ENCODE peak calls at places on chromosomes 3 and 15, in seven cellular contexts. One of them, this sample, is unnamed.

GRCh38 chr15:88484781-88485246 is 17.3 kb downstream of the MRPS11 start:
- DNase-seq in transverse colon: no peak
- DNase-seq in body of pancreas: no peak
- DNase-seq in A549: no peak
- DNase-seq in HepG2: no peak
- DNase-seq in IMR-90: peak; percentile 64
- DNase-seq in NB4: peak; percentile 80
- DNase-seq in this sample: no peak

GRCh38 chr3:101779808-101780366 is 876 bp downstream of the NXPE3 start:
- DNase-seq in transverse colon: no peak
- DNase-seq in body of pancreas: peak; percentile 28
- DNase-seq in A549: no peak
- DNase-seq in HepG2: no peak
- DNase-seq in IMR-90: no peak
- DNase-seq in NB4: no peak
- DNase-seq in this sample: no peak

GRCh38 chr15:93495799-93496637 is 407.0 kb upstream of the RGMA start:
- DNase-seq in transverse colon: no peak
- DNase-seq in body of pancreas: no peak
- DNase-seq in A549: no peak
- DNase-seq in HepG2: no peak
- DNase-seq in IMR-90: no peak
- DNase-seq in NB4: no peak
- DNase-seq in this sample: no peak

GRCh38 chr15:27358751-27359434 is 387.9 kb downstream of the GABRG3 start:
- DNase-seq in transverse colon: no peak
- DNase-seq in body of pancreas: peak; percentile 26
- DNase-seq in A549: no peak
- DNase-seq in HepG2: peak; percentile 5
- DNase-seq in IMR-90: no peak
- DNase-seq in NB4: peak; percentile 54
- DNase-seq in this sample: peak; percentile 37

GRCh38 chr3:8416965-8417364 is 84.7 kb upstream of the LMCD1 start:
- DNase-seq in transverse colon: peak; percentile 37
- DNase-seq in body of pancreas: peak; percentile 67
- DNase-seq in A549: no peak
- DNase-seq in HepG2: no peak
- DNase-seq in IMR-90: peak; percentile 12
- DNase-seq in NB4: peak; percentile 25
- DNase-seq in this sample: peak; percentile 46

GRCh38 chr3:140545197-140545596 is 132.7 kb upstream of the TRIM42 start:
- DNase-seq in transverse colon: no peak
- DNase-seq in body of pancreas: no peak
- DNase-seq in A549: no peak
- DNase-seq in HepG2: no peak
- DNase-seq in IMR-90: no peak
- DNase-seq in NB4: no peak
- DNase-seq in this sample: no peak

GRCh38 chr3:176951144-176951543 is 246.1 kb downstream of the TBL1XR1 start:
- DNase-seq in transverse colon: no peak
- DNase-seq in body of pancreas: no peak
- DNase-seq in A549: no peak
- DNase-seq in HepG2: no peak
- DNase-seq in IMR-90: no peak
- DNase-seq in NB4: no peak
- DNase-seq in this sample: no peak

GRCh38 chr15:60362318-60363023 is 35.3 kb downstream of the ANXA2 start:
- DNase-seq in transverse colon: no peak
- DNase-seq in body of pancreas: no peak
- DNase-seq in A549: peak; percentile 64
- DNase-seq in HepG2: peak; percentile 11
- DNase-seq in IMR-90: peak; percentile 78
- DNase-seq in NB4: peak; percentile 31
- DNase-seq in this sample: peak; percentile 39

GRCh38 chr3:169348981-169349942 is 314.2 kb downstream of the MECOM start:
- DNase-seq in transverse colon: no peak
- DNase-seq in body of pancreas: no peak
- DNase-seq in A549: no peak
- DNase-seq in HepG2: no peak
- DNase-seq in IMR-90: peak; percentile 43
- DNase-seq in NB4: no peak
- DNase-seq in this sample: no peak

GRCh38 chr3:122784436-122784835 is 9.2 kb downstream of the HSPBAP1 start:
- DNase-seq in transverse colon: no peak
- DNase-seq in body of pancreas: no peak
- DNase-seq in A549: no peak
- DNase-seq in HepG2: no peak
- DNase-seq in IMR-90: peak; percentile 85
- DNase-seq in NB4: no peak
- DNase-seq in this sample: no peak

GRCh38 chr15:57510647-57511046 is 81.1 kb upstream of the MYZAP start:
- DNase-seq in transverse colon: no peak
- DNase-seq in body of pancreas: peak; percentile 89
- DNase-seq in A549: no peak
- DNase-seq in HepG2: no peak
- DNase-seq in IMR-90: peak; percentile 93
- DNase-seq in NB4: no peak
- DNase-seq in this sample: no peak

GRCh38 chr3:66983101-66983500 is 15.0 kb upstream of the KBTBD8 start:
- DNase-seq in transverse colon: no peak
- DNase-seq in body of pancreas: no peak
- DNase-seq in A549: no peak
- DNase-seq in HepG2: no peak
- DNase-seq in IMR-90: no peak
- DNase-seq in NB4: no peak
- DNase-seq in this sample: no peak

GRCh38 chr15:70109982-70110381 is 12.3 kb upstream of the TLE3 start:
- DNase-seq in transverse colon: no peak
- DNase-seq in body of pancreas: no peak
- DNase-seq in A549: no peak
- DNase-seq in HepG2: no peak
- DNase-seq in IMR-90: no peak
- DNase-seq in NB4: no peak
- DNase-seq in this sample: no peak

GRCh38 chr3:4394048-4394447 is 73.0 kb downstream of the SUMF1 start:
- DNase-seq in transverse colon: peak; percentile 11
- DNase-seq in body of pancreas: no peak
- DNase-seq in A549: no peak
- DNase-seq in HepG2: no peak
- DNase-seq in IMR-90: peak; percentile 28
- DNase-seq in NB4: peak; percentile 75
- DNase-seq in this sample: no peak

GRCh38 chr3:159914421-159914820 is 74.2 kb upstream of the IL12A start:
- DNase-seq in transverse colon: no peak
- DNase-seq in body of pancreas: no peak
- DNase-seq in A549: no peak
- DNase-seq in HepG2: no peak
- DNase-seq in IMR-90: peak; percentile 18
- DNase-seq in NB4: no peak
- DNase-seq in this sample: no peak

GRCh38 chr15:25175033-25175788 is 220.4 kb downstream of the SNRPN start:
- DNase-seq in transverse colon: no peak
- DNase-seq in body of pancreas: peak; percentile 2
- DNase-seq in A549: no peak
- DNase-seq in HepG2: no peak
- DNase-seq in IMR-90: no peak
- DNase-seq in NB4: no peak
- DNase-seq in this sample: no peak

GRCh38 chr3:184360834-184361531 is 422 bp downstream of the CLCN2 start:
- DNase-seq in transverse colon: no peak
- DNase-seq in body of pancreas: peak; percentile 10
- DNase-seq in A549: no peak
- DNase-seq in HepG2: no peak
- DNase-seq in IMR-90: no peak
- DNase-seq in NB4: no peak
- DNase-seq in this sample: no peak
- TF ChIP-seq POLR2A in transverse colon: peak; percentile 48
- TF ChIP-seq POLR2A in body of pancreas: peak; percentile 35
- TF ChIP-seq POLR2A in A549: no peak
- TF ChIP-seq POLR2A in HepG2: no peak
- TF ChIP-seq POLR2A in IMR-90: no peak
- TF ChIP-seq POLR2A in NB4: no peak
- TF ChIP-seq POLR2A in this sample: no peak

DNA sequence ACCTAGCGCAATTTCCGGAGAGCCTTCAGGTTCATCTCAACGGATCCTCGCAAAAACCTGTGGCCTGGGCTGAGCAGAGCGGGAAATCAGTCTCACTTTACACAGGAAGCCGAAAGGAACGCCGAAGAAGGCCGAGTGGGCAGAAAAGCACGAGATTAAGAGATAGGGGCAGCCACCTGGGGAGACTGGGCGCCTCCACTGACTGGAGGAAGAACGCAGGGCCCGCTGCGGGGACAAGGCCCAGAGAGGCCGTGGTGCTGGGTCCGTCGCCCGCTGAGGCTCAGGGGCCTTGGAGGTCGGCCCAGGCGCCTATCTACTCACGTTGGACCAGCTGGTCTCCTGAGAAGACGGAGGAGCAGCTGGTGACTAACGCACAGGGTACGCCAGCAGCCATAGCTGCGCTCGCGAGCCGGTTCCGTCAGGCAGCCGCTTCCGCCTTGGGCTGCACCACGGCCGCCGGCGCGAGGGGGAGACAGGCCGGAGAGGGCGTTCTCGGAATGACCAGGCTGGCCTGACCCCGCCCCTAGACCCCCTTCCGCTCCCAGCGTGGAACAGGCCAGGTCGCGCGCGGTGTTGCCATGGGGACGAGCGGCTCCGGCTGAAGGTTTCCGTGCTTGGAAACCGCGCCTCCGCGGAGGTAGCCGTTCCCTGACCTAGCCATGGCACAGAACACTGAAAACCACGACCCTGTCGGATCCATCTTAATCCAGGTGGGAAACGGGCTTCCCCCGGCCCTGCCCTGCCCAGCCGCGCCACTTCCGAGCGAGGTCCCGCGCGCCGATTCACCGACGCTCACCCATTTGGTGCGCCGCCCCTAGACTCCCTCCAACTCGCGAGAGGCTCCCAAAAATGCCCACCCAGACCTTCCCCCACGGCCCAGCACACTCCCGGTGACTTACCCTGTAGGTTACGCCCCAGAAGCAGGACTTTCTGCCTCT is at the start of the genes AAGAB and IQCH:
- DNase-seq in transverse colon: peak; percentile 99
- DNase-seq in body of pancreas: peak; percentile 99
- DNase-seq in A549: peak; percentile 98
- DNase-seq in HepG2: peak; percentile 88
- DNase-seq in IMR-90: peak; percentile 98
- DNase-seq in NB4: peak; percentile 97
- DNase-seq in this sample: peak; percentile 99
- TF ChIP-seq POLR2A in transverse colon: peak; percentile 88
- TF ChIP-seq POLR2A in body of pancreas: peak; percentile 95
- TF ChIP-seq POLR2A in A549: peak; percentile 90
- TF ChIP-seq POLR2A in HepG2: peak; percentile 74
- TF ChIP-seq POLR2A in IMR-90: peak; percentile 93
- TF ChIP-seq POLR2A in NB4: peak; percentile 75
- TF ChIP-seq POLR2A in this sample: peak; percentile 72

GRCh38 chr3:157147099-157147803 is 12.7 kb downstream of the CCNL1 start:
- DNase-seq in transverse colon: no peak
- DNase-seq in body of pancreas: no peak
- DNase-seq in A549: no peak
- DNase-seq in HepG2: no peak
- DNase-seq in IMR-90: no peak
- DNase-seq in NB4: no peak
- DNase-seq in this sample: no peak

GRCh38 chr3:157149136-157149696 is 10.7 kb downstream of the CCNL1 start:
- DNase-seq in transverse colon: no peak
- DNase-seq in body of pancreas: no peak
- DNase-seq in A549: no peak
- DNase-seq in HepG2: no peak
- DNase-seq in IMR-90: no peak
- DNase-seq in NB4: no peak
- DNase-seq in this sample: no peak

GRCh38 chr3:157145566-157145965 is 14.4 kb downstream of the CCNL1 start:
- DNase-seq in transverse colon: no peak
- DNase-seq in body of pancreas: no peak
- DNase-seq in A549: no peak
- DNase-seq in HepG2: no peak
- DNase-seq in IMR-90: no peak
- DNase-seq in NB4: no peak
- DNase-seq in this sample: no peak

GRCh38 chr3:157148123-157148889 is 11.6 kb downstream of the CCNL1 start:
- DNase-seq in transverse colon: no peak
- DNase-seq in body of pancreas: no peak
- DNase-seq in A549: no peak
- DNase-seq in HepG2: no peak
- DNase-seq in IMR-90: no peak
- DNase-seq in NB4: no peak
- DNase-seq in this sample: no peak

DNA sequence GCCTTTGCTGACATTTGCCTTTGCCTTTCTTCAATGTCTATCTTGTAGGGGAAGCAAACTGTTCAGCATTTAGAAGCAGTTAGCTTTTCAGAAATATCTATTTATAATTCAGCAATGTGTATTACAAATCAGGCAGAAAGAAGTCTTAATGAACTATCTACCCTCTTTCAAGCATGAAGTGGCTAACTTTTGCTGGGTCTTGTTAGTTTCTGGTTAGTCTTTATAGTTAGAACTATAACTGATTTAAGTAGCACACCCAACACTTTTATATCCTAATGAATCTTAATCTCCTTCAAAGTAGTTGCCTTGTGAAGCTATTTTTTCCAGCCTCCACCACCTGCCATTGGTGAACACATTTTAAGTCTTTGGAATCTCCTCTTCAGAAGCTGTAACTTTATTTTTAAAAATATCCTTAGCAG is 13.3 kb downstream of the CCNL1 start:
- DNase-seq in transverse colon: no peak
- DNase-seq in body of pancreas: no peak
- DNase-seq in A549: no peak
- DNase-seq in HepG2: no peak
- DNase-seq in IMR-90: no peak
- DNase-seq in NB4: no peak
- DNase-seq in this sample: no peak
- TF ChIP-seq POLR2A in transverse colon: no peak
- TF ChIP-seq POLR2A in body of pancreas: no peak
- TF ChIP-seq POLR2A in A549: no peak
- TF ChIP-seq POLR2A in HepG2: no peak
- TF ChIP-seq POLR2A in IMR-90: peak; percentile 59
- TF ChIP-seq POLR2A in NB4: no peak
- TF ChIP-seq POLR2A in this sample: no peak

GRCh38 chr3:105365536-105366301 is 990 bp upstream of the ALCAM start:
- DNase-seq in transverse colon: no peak
- DNase-seq in body of pancreas: peak; percentile 26
- DNase-seq in A549: peak; percentile 50
- DNase-seq in HepG2: no peak
- DNase-seq in IMR-90: peak; percentile 67
- DNase-seq in NB4: peak; percentile 2
- DNase-seq in this sample: no peak

GRCh38 chr3:105368575-105369500 is 2.1 kb downstream of the ALCAM start:
- DNase-seq in transverse colon: peak; percentile 76
- DNase-seq in body of pancreas: peak; percentile 78
- DNase-seq in A549: peak; percentile 29
- DNase-seq in HepG2: peak; percentile 60
- DNase-seq in IMR-90: peak; percentile 59
- DNase-seq in NB4: peak; percentile 89
- DNase-seq in this sample: peak; percentile 51

GRCh38 chr3:105366302-105367062 is at the start of gene ALCAM:
- DNase-seq in transverse colon: peak; percentile 93
- DNase-seq in body of pancreas: peak; percentile 96
- DNase-seq in A549: peak; percentile 82
- DNase-seq in HepG2: peak; percentile 87
- DNase-seq in IMR-90: peak; percentile 99
- DNase-seq in NB4: peak; percentile 96
- DNase-seq in this sample: peak; percentile 95

GRCh38 chr3:105367063-105367405 is 325 bp downstream of the ALCAM start:
- DNase-seq in transverse colon: peak; percentile 31
- DNase-seq in body of pancreas: peak; percentile 48
- DNase-seq in A549: peak; percentile 18
- DNase-seq in HepG2: no peak
- DNase-seq in IMR-90: no peak
- DNase-seq in NB4: peak; percentile 44
- DNase-seq in this sample: peak; percentile 40

GRCh38 chr3:105367406-105368213 is 901 bp downstream of the ALCAM start:
- DNase-seq in transverse colon: peak; percentile 84
- DNase-seq in body of pancreas: peak; percentile 71
- DNase-seq in A549: peak; percentile 27
- DNase-seq in HepG2: peak; percentile 47
- DNase-seq in IMR-90: peak; percentile 70
- DNase-seq in NB4: peak; percentile 97
- DNase-seq in this sample: peak; percentile 76
- TF ChIP-seq POLR2A in transverse colon: peak; percentile 58
- TF ChIP-seq POLR2A in body of pancreas: peak; percentile 44
- TF ChIP-seq POLR2A in A549: no peak
- TF ChIP-seq POLR2A in HepG2: peak; percentile 42
- TF ChIP-seq POLR2A in IMR-90: no peak
- TF ChIP-seq POLR2A in NB4: peak; percentile 24
- TF ChIP-seq POLR2A in this sample: no peak